ENCODE peak calls at places on chromosomes 5 and 9, in six cellular contexts. One of them, this sample, is unnamed.

GRCh38 chr5:109161914-109162683 is 247.7 kb downstream of the PJA2 start:
- DNase-seq in HEK293T: no peak
- DNase-seq in NCI-H1092 treated with DMSO at 0.1 percent for 48 hours: no peak
- DNase-seq in SK-N-SH: no peak
- DNase-seq in HTR-8/SVneo: no peak
- DNase-seq in A549: no peak
- DNase-seq in this sample: no peak

GRCh38 chr5:143635146-143635752 is 176.7 kb upstream of the HMHB1 start:
- DNase-seq in HEK293T: no peak
- DNase-seq in NCI-H1092 treated with DMSO at 0.1 percent for 48 hours: no peak
- DNase-seq in SK-N-SH: no peak
- DNase-seq in HTR-8/SVneo: no peak
- DNase-seq in A549: peak
- DNase-seq in this sample: no peak

GRCh38 chr9:135763716-135764446 is 61.9 kb downstream of the KCNT1 start:
- DNase-seq in HEK293T: no peak
- DNase-seq in NCI-H1092 treated with DMSO at 0.1 percent for 48 hours: no peak
- DNase-seq in SK-N-SH: no peak
- DNase-seq in HTR-8/SVneo: no peak
- DNase-seq in A549: no peak
- DNase-seq in this sample: no peak

GRCh38 chr5:139282195-139282557 is 11.4 kb upstream of the MATR3 start:
- DNase-seq in HEK293T: no peak
- DNase-seq in NCI-H1092 treated with DMSO at 0.1 percent for 48 hours: no peak
- DNase-seq in SK-N-SH: no peak
- DNase-seq in HTR-8/SVneo: no peak
- DNase-seq in A549: no peak
- DNase-seq in this sample: no peak

GRCh38 chr9:35287986-35288515 is 126.2 kb downstream of the UNC13B start:
- DNase-seq in HEK293T: no peak
- DNase-seq in NCI-H1092 treated with DMSO at 0.1 percent for 48 hours: no peak
- DNase-seq in SK-N-SH: no peak
- DNase-seq in HTR-8/SVneo: no peak
- DNase-seq in A549: no peak
- DNase-seq in this sample: no peak

GRCh38 chr9:128943832-128944620 is 3.4 kb downstream of the DOLK start:
- DNase-seq in HEK293T: no peak
- DNase-seq in NCI-H1092 treated with DMSO at 0.1 percent for 48 hours: no peak
- DNase-seq in SK-N-SH: no peak
- DNase-seq in HTR-8/SVneo: no peak
- DNase-seq in A549: no peak
- DNase-seq in this sample: no peak

GRCh38 chr5:139638090-139638735 is 9.9 kb upstream of the CXXC5 start:
- DNase-seq in HEK293T: no peak
- DNase-seq in NCI-H1092 treated with DMSO at 0.1 percent for 48 hours: peak
- DNase-seq in SK-N-SH: peak
- DNase-seq in HTR-8/SVneo: no peak
- DNase-seq in A549: no peak
- DNase-seq in this sample: peak

GRCh38 chr5:14213813-14214585 is 70.9 kb downstream of the TRIO start:
- DNase-seq in HEK293T: no peak
- DNase-seq in NCI-H1092 treated with DMSO at 0.1 percent for 48 hours: no peak
- DNase-seq in SK-N-SH: no peak
- DNase-seq in HTR-8/SVneo: no peak
- DNase-seq in A549: no peak
- DNase-seq in this sample: no peak

GRCh38 chr5:178425621-178426068 is 164.5 kb downstream of the COL23A1 start:
- DNase-seq in HEK293T: no peak
- DNase-seq in NCI-H1092 treated with DMSO at 0.1 percent for 48 hours: no peak
- DNase-seq in SK-N-SH: peak
- DNase-seq in HTR-8/SVneo: no peak
- DNase-seq in A549: no peak
- DNase-seq in this sample: no peak

GRCh38 chr9:107019216-107019615 is 156.2 kb downstream of the ZNF462 start:
- DNase-seq in HEK293T: no peak
- DNase-seq in NCI-H1092 treated with DMSO at 0.1 percent for 48 hours: no peak
- DNase-seq in SK-N-SH: no peak
- DNase-seq in HTR-8/SVneo: no peak
- DNase-seq in A549: no peak
- DNase-seq in this sample: no peak

This sample was measured in right atrium auricular region.